ENCODE peak calls at places on chromosome 7, in four cellular contexts. U is AG09309; Y is activated naive CD4-positive, alpha-beta T cell treated with anti-CD3 and anti-CD28 coated beads for 36 hours; P is NCI-H345. G is an unnamed sample.

GRCh38 chr7:42947531-42947930 is 15.4 kb downstream of the MRPL32 start:
- DNase-seq in U (no peak), P (no peak), Y (no peak), G (no peak)

GRCh38 chr7:44964831-44965440 is 13.9 kb downstream of the MYO1G start:
- DNase-seq in P (no peak), U (no peak), Y (peak; percentile 15), G (no peak)

GRCh38 chr7:1999278-1999984 is 233.3 kb downstream of the MAD1L1 start:
- DNase-seq in U (no peak), P (no peak), Y (no peak), G (no peak)

GRCh38 chr7:27899601-27900000 is 159.6 kb downstream of the TAX1BP1 start:
- DNase-seq in P (no peak), U (no peak), Y (peak; percentile 48), G (no peak)

GRCh38 chr7:101707587-101707986 is 78.5 kb upstream of the MYL10 start:
- DNase-seq in U (no peak), P (no peak), Y (no peak), G (peak; percentile 64)

GRCh38 chr7:873367-874002 is 2.9 kb upstream of the GET4 start:
- DNase-seq in Y (peak; percentile 77), P (peak; percentile 72), U (peak; percentile 10), G (peak; percentile 69)

GRCh38 chr7:157272351-157273207 is 64.2 kb upstream of the DNAJB6 start:
- DNase-seq in Y (no peak), U (no peak), P (no peak), G (no peak)

GRCh38 chr7:149261829-149262617 is at the start of gene ZNF783:
- DNase-seq in U (peak; percentile 57), Y (peak; percentile 85), P (peak; percentile 84), G (peak; percentile 74)

GRCh38 chr7:93097388-93097787 is 20.4 kb downstream of the SAMD9 start:
- DNase-seq in Y (no peak), U (no peak), P (no peak), G (no peak)

GRCh38 chr7:89002942-89003618 is 207.5 kb upstream of the TEX47 start:
- DNase-seq in P (no peak), U (no peak), Y (no peak), G (no peak)

GRCh38 chr7:151381333-151382078 is 28.3 kb downstream of the WDR86 start:
- DNase-seq in Y (peak; percentile 21), P (peak; percentile 37), U (no peak), G (peak; percentile 68)

GRCh38 chr7:79452495-79453265 is 787 bp downstream of the MAGI2 start:
- DNase-seq in U (no peak), P (peak; percentile 23), Y (no peak), G (no peak)

GRCh38 chr7:70416611-70417010 is 715.3 kb upstream of the GALNT17 start:
- DNase-seq in P (peak; percentile 13), Y (no peak), U (no peak), G (no peak)

GRCh38 chr7:31883761-31884164 is 186.4 kb downstream of the PDE1C start:
- DNase-seq in Y (no peak), P (no peak), U (peak; percentile 47), G (no peak)